ENCODE peak calls at places on chromosomes 1 and 21, in eight cellular contexts. M is effector memory CD8-positive, alpha-beta T cell; O is progenitor cell of endocrine pancreas; L is AG08396; X is Caki2; I is endodermal cell; V is thyroid gland; B is neural progenitor cell. T is an unnamed sample.

GRCh38 chr1:64173300-64173940 is 30.0 kb upstream of the UBE2U start:
- DNase-seq in I (no peak), V (no peak), X (no peak), L (no peak), M (no peak), O (no peak), B (no peak), T (no peak)

GRCh38 chr21:45538381-45539045 is 3.7 kb downstream of the SLC19A1 start:
- DNase-seq in B (no peak), L (no peak), V (peak), M (no peak), X (no peak), I (peak), O (no peak), T (peak)

GRCh38 chr1:203324103-203325003 is 19.0 kb downstream of the BTG2 start:
- DNase-seq in V (peak), I (no peak), X (no peak), O (no peak), B (peak), L (no peak), M (no peak), T (no peak)

GRCh38 chr1:228953207-228953606 is 217.9 kb downstream of the RHOU start:
- DNase-seq in O (no peak), X (no peak), L (no peak), V (no peak), B (no peak), M (no peak), I (peak), T (no peak)

GRCh38 chr1:111895456-111895855 is 94.0 kb downstream of the KCND3 start:
- DNase-seq in X (no peak), V (no peak), B (peak), M (no peak), L (no peak), I (peak), O (no peak), T (no peak)

GRCh38 chr1:72230746-72231145 is 51.6 kb downstream of the NEGR1 start:
- DNase-seq in I (no peak), M (no peak), B (no peak), X (no peak), V (no peak), L (no peak), O (no peak), T (no peak)

GRCh38 chr1:151085953-151086559 is 15.5 kb downstream of the GABPB2 start:
- DNase-seq in X (no peak), L (no peak), O (no peak), B (no peak), M (no peak), V (no peak), I (no peak), T (peak)

GRCh38 chr1:167518331-167518700 is at the start of gene CD247:
- DNase-seq in V (no peak), O (no peak), M (peak), I (no peak), X (no peak), B (no peak), L (no peak), T (no peak)

GRCh38 chr1:245673920-245674414 is 519.2 kb downstream of the KIF26B start:
- DNase-seq in I (no peak), M (no peak), L (peak), V (no peak), X (no peak), O (no peak), B (no peak), T (no peak)

GRCh38 chr21:41903559-41904351 is 24.6 kb upstream of the PRDM15 start:
- DNase-seq in X (no peak), V (no peak), O (no peak), L (no peak), M (no peak), B (no peak), I (no peak), T (no peak)

GRCh38 chr1:172513480-172513879 is 19.5 kb upstream of the SUCO start:
- DNase-seq in B (no peak), V (no peak), I (no peak), O (no peak), L (no peak), M (no peak), X (no peak), T (no peak)

GRCh38 chr1:232678185-232678886 is 48.4 kb upstream of the SIPA1L2 start:
- DNase-seq in O (no peak), V (no peak), L (no peak), B (no peak), I (no peak), M (no peak), X (no peak), T (no peak)

GRCh38 chr1:164563821-164564251 is 4.9 kb downstream of the PBX1 start:
- DNase-seq in O (no peak), M (no peak), L (no peak), B (no peak), I (no peak), X (no peak), V (no peak), T (no peak)

GRCh38 chr1:166164995-166165660 is 1.7 kb downstream of the FAM78B start:
- DNase-seq in V (peak), I (peak), L (peak), B (peak), X (no peak), M (no peak), O (peak), T (peak)

GRCh38 chr1:20336105-20336605 is 45.5 kb downstream of the VWA5B1 start:
- DNase-seq in B (no peak), L (no peak), X (no peak), I (no peak), M (no peak), O (no peak), V (no peak), T (no peak)

GRCh38 chr1:53365405-53366063 is 37.7 kb upstream of the LRP8 start:
- DNase-seq in M (no peak), X (no peak), L (no peak), B (no peak), V (peak), I (no peak), O (no peak), T (no peak)